ENCODE peak calls at places on chromosomes 3 and 15, in four cellular contexts. One of them, this sample, is unnamed.
A peak's percentile ranks its signal among the peaks of the same experiment; 100 is the strongest.

GRCh38 chr15:78175333-78175732 is 26.2 kb downstream of the IDH3A start:
- DNase-seq in AG09319: no peak
- DNase-seq in HT-29: no peak
- DNase-seq in tibial nerve: no peak
- DNase-seq in this sample: no peak

GRCh38 chr15:80093854-80094418 is 34.5 kb downstream of the ZFAND6 start:
- DNase-seq in AG09319: no peak
- DNase-seq in HT-29: no peak
- DNase-seq in tibial nerve: no peak
- DNase-seq in this sample: no peak

GRCh38 chr15:40594429-40594836 is 384 bp downstream of the KNL1 start:
- DNase-seq in AG09319: no peak
- DNase-seq in HT-29: peak; percentile 74
- DNase-seq in tibial nerve: no peak
- DNase-seq in this sample: peak; percentile 6

GRCh38 chr3:52072020-52072419 is 15.6 kb upstream of the DUSP7 start:
- DNase-seq in AG09319: no peak
- DNase-seq in HT-29: no peak
- DNase-seq in tibial nerve: no peak
- DNase-seq in this sample: no peak

GRCh38 chr15:82178061-82178460 is 84.5 kb downstream of the EFL1 start:
- DNase-seq in AG09319: no peak
- DNase-seq in HT-29: no peak
- DNase-seq in tibial nerve: no peak
- DNase-seq in this sample: no peak

GRCh38 chr3:66836363-66837152 is 161.5 kb upstream of the KBTBD8 start:
- DNase-seq in AG09319: no peak
- DNase-seq in HT-29: no peak
- DNase-seq in tibial nerve: no peak
- DNase-seq in this sample: no peak

GRCh38 chr3:37229291-37229690 is 54.9 kb upstream of the LRRFIP2 start:
- DNase-seq in AG09319: no peak
- DNase-seq in HT-29: peak; percentile 5
- DNase-seq in tibial nerve: no peak
- DNase-seq in this sample: no peak

GRCh38 chr3:42780892-42781700 is 8.0 kb upstream of the CCDC13 start:
- DNase-seq in AG09319: no peak
- DNase-seq in HT-29: peak; percentile 73
- DNase-seq in tibial nerve: no peak
- DNase-seq in this sample: no peak

GRCh38 chr15:77836116-77836798 is 203.5 kb upstream of the LINGO1 start:
- DNase-seq in AG09319: no peak
- DNase-seq in HT-29: no peak
- DNase-seq in tibial nerve: no peak
- DNase-seq in this sample: no peak

GRCh38 chr3:40317061-40317676 is 7.7 kb downstream of the EIF1B start:
- DNase-seq in AG09319: no peak
- DNase-seq in HT-29: peak; percentile 58
- DNase-seq in tibial nerve: no peak
- DNase-seq in this sample: no peak

GRCh38 chr3:172622916-172623700 is 87.8 kb downstream of the NCEH1 start:
- DNase-seq in AG09319: no peak
- DNase-seq in HT-29: peak; percentile 86
- DNase-seq in tibial nerve: no peak
- DNase-seq in this sample: no peak

GRCh38 chr3:20511863-20512262 is 325.9 kb upstream of the SGO1 start:
- DNase-seq in AG09319: peak; percentile 44
- DNase-seq in HT-29: peak; percentile 30
- DNase-seq in tibial nerve: no peak
- DNase-seq in this sample: peak; percentile 26

GRCh38 chr3:64995857-64996564 is 308.2 kb upstream of the ADAMTS9 start:
- DNase-seq in AG09319: no peak
- DNase-seq in HT-29: no peak
- DNase-seq in tibial nerve: no peak
- DNase-seq in this sample: no peak

GRCh38 chr3:107877936-107878335 is 212.9 kb downstream of the CD47 start:
- DNase-seq in AG09319: no peak
- DNase-seq in HT-29: no peak
- DNase-seq in tibial nerve: no peak
- DNase-seq in this sample: no peak

GRCh38 chr15:23477920-23478319 is 30.9 kb upstream of the GOLGA6L2 start:
- DNase-seq in AG09319: no peak
- DNase-seq in HT-29: no peak
- DNase-seq in tibial nerve: no peak
- DNase-seq in this sample: no peak

GRCh38 chr3:102896851-102897621 is 462.2 kb downstream of the ZPLD1 start:
- DNase-seq in AG09319: no peak
- DNase-seq in HT-29: no peak
- DNase-seq in tibial nerve: no peak
- DNase-seq in this sample: no peak

GRCh38 chr3:132134611-132135010 is 99.8 kb upstream of the CPNE4 start:
- DNase-seq in AG09319: peak; percentile 80
- DNase-seq in HT-29: no peak
- DNase-seq in tibial nerve: no peak
- DNase-seq in this sample: peak; percentile 65

GRCh38 chr3:170222647-170223541 is 670 bp downstream of the PRKCI start:
- DNase-seq in AG09319: no peak
- DNase-seq in HT-29: peak; percentile 65
- DNase-seq in tibial nerve: no peak
- DNase-seq in this sample: no peak

GRCh38 chr3:30858894-30859389 is 35.5 kb downstream of the GADL1 start:
- DNase-seq in AG09319: no peak
- DNase-seq in HT-29: no peak
- DNase-seq in tibial nerve: no peak
- DNase-seq in this sample: no peak

GRCh38 chr3:61872077-61872706 is 310.8 kb downstream of the PTPRG start:
- DNase-seq in AG09319: no peak
- DNase-seq in HT-29: no peak
- DNase-seq in tibial nerve: no peak
- DNase-seq in this sample: no peak

GRCh38 chr15:33197636-33198035 is 3.1 kb upstream of the FMN1 start:
- DNase-seq in AG09319: no peak
- DNase-seq in HT-29: no peak
- DNase-seq in tibial nerve: no peak
- DNase-seq in this sample: no peak

GRCh38 chr15:74768771-74769342 is 13.0 kb upstream of the CSK start:
- DNase-seq in AG09319: no peak
- DNase-seq in HT-29: peak; percentile 75
- DNase-seq in tibial nerve: peak; percentile 37
- DNase-seq in this sample: no peak

GRCh38 chr15:44775923-44776322 is 39.6 kb downstream of the TRIM69 start:
- DNase-seq in AG09319: no peak
- DNase-seq in HT-29: peak; percentile 16
- DNase-seq in tibial nerve: no peak
- DNase-seq in this sample: no peak

GRCh38 chr3:25457642-25458419 is 29.8 kb downstream of the RARB start:
- DNase-seq in AG09319: no peak
- DNase-seq in HT-29: peak; percentile 7
- DNase-seq in tibial nerve: no peak
- DNase-seq in this sample: no peak

GRCh38 chr15:92653836-92654524 is 1.6 kb downstream of the FAM174B start:
- DNase-seq in AG09319: no peak
- DNase-seq in HT-29: peak; percentile 67
- DNase-seq in tibial nerve: no peak
- DNase-seq in this sample: no peak

GRCh38 chr15:101435761-101436160 is 53.7 kb downstream of the PCSK6 start:
- DNase-seq in AG09319: no peak
- DNase-seq in HT-29: no peak
- DNase-seq in tibial nerve: no peak
- DNase-seq in this sample: no peak

GRCh38 chr15:24068102-24068501 is 381.0 kb upstream of the NDN start:
- DNase-seq in AG09319: no peak
- DNase-seq in HT-29: peak; percentile 15
- DNase-seq in tibial nerve: no peak
- DNase-seq in this sample: no peak

GRCh38 chr15:85793641-85794597 is 806 bp downstream of the KLHL25 start:
- DNase-seq in AG09319: no peak
- DNase-seq in HT-29: peak; percentile 39
- DNase-seq in tibial nerve: no peak
- DNase-seq in this sample: no peak

GRCh38 chr15:33846862-33847261 is 121.4 kb upstream of the CHRM5 start:
- DNase-seq in AG09319: no peak
- DNase-seq in HT-29: no peak
- DNase-seq in tibial nerve: no peak
- DNase-seq in this sample: no peak

GRCh38 chr3:27556854-27557253 is 72.7 kb upstream of the SLC4A7 start:
- DNase-seq in AG09319: no peak
- DNase-seq in HT-29: no peak
- DNase-seq in tibial nerve: no peak
- DNase-seq in this sample: peak; percentile 94

GRCh38 chr15:63094495-63094931 is 27.1 kb upstream of the LACTB start:
- DNase-seq in AG09319: peak; percentile 25
- DNase-seq in HT-29: no peak
- DNase-seq in tibial nerve: no peak
- DNase-seq in this sample: no peak

GRCh38 chr3:37096972-37097371 is 77.4 kb downstream of the LRRFIP2 start:
- DNase-seq in AG09319: no peak
- DNase-seq in HT-29: no peak
- DNase-seq in tibial nerve: no peak
- DNase-seq in this sample: no peak

GRCh38 chr3:126258670-126259069 is 78.3 kb upstream of the ALDH1L1 start:
- DNase-seq in AG09319: no peak
- DNase-seq in HT-29: no peak
- DNase-seq in tibial nerve: no peak
- DNase-seq in this sample: no peak

GRCh38 chr15:41564286-41564959 is 5.4 kb downstream of the TYRO3 start:
- DNase-seq in AG09319: no peak
- DNase-seq in HT-29: no peak
- DNase-seq in tibial nerve: no peak
- DNase-seq in this sample: no peak

GRCh38 chr3:7520059-7520458 is 659.1 kb downstream of the GRM7 start:
- DNase-seq in AG09319: no peak
- DNase-seq in HT-29: no peak
- DNase-seq in tibial nerve: no peak
- DNase-seq in this sample: no peak

GRCh38 chr15:40282144-40282869 is 557 bp downstream of the ANKRD63 start:
- DNase-seq in AG09319: no peak
- DNase-seq in HT-29: peak; percentile 52
- DNase-seq in tibial nerve: no peak
- DNase-seq in this sample: no peak

GRCh38 chr15:49902791-49903481 is 216.1 kb downstream of the ATP8B4 start:
- DNase-seq in AG09319: no peak
- DNase-seq in HT-29: no peak
- DNase-seq in tibial nerve: no peak
- DNase-seq in this sample: peak; percentile 64

GRCh38 chr3:66747251-66747650 is 246.4 kb upstream of the LRIG1 start:
- DNase-seq in AG09319: no peak
- DNase-seq in HT-29: no peak
- DNase-seq in tibial nerve: no peak
- DNase-seq in this sample: no peak